ENCODE peak calls at places on chromosomes 7 and 10, in seven cellular contexts. E is stimulated activated CD8-positive, alpha-beta memory T cell treated with anti-CD3 and anti-CD28 coated beads, Interleukin-15, amount 100 ng/mL, for 4 hours; R is GM12891; J is A172; T is body of pancreas; V is hippocampal formation; X is mesendoderm. P is an unnamed sample.

GRCh38 chr7:100630066-100630465 is 11.3 kb downstream of the TFR2 start:
- DNase-seq in J (no peak), R (no peak), T (no peak), E (no peak), X (no peak), V (no peak), P (no peak)

GRCh38 chr7:158527495-158527894 is 60.1 kb downstream of the PTPRN2 start:
- DNase-seq in R (no peak), J (no peak), T (no peak), X (no peak), V (no peak), E (no peak), P (no peak)

GRCh38 chr10:133087679-133088523 is at the start of gene ADGRA1:
- DNase-seq in X (peak; percentile 32), V (peak; percentile 35), J (peak; percentile 0), T (no peak), E (no peak), R (no peak), P (no peak)

GRCh38 chr10:128050937-128051336 is 75.3 kb downstream of the MKI67 start:
- DNase-seq in T (peak; percentile 47), E (no peak), R (no peak), J (no peak), X (no peak), V (no peak), P (no peak)

GRCh38 chr7:18174996-18175395 is 147.3 kb upstream of the PRPS1L1 start:
- DNase-seq in T (no peak), V (no peak), R (no peak), E (no peak), J (no peak), X (peak; percentile 4), P (no peak)

GRCh38 chr7:68691261-68692216 is 906.7 kb upstream of the AUTS2 start:
- DNase-seq in T (no peak), R (no peak), J (peak; percentile 99), E (no peak), X (no peak), V (no peak), P (no peak)

GRCh38 chr10:18658301-18658991 is 785 bp upstream of the ARL5B start:
- DNase-seq in V (peak; percentile 7), T (peak; percentile 59), E (no peak), J (peak; percentile 26), X (no peak), R (no peak), P (no peak)

GRCh38 chr7:78924581-78924980 is 528.9 kb downstream of the MAGI2 start:
- DNase-seq in J (peak; percentile 25), R (no peak), X (peak; percentile 57), E (no peak), T (no peak), V (no peak), P (no peak)

GRCh38 chr7:106867641-106868351 is 2.7 kb downstream of the PIK3CG start:
- DNase-seq in X (no peak), T (no peak), E (no peak), V (no peak), J (no peak), R (no peak), P (no peak)

GRCh38 chr7:103972779-103973434 is 16.6 kb downstream of the RELN start:
- DNase-seq in R (no peak), V (no peak), X (peak; percentile 18), J (no peak), T (no peak), E (no peak), P (no peak)

GRCh38 chr7:1853619-1854520 is 183.8 kb downstream of the ELFN1 start:
- DNase-seq in V (no peak), X (no peak), J (no peak), T (peak; percentile 13), R (no peak), E (no peak), P (no peak)

GRCh38 chr7:136947347-136947746 is 78.9 kb downstream of the CHRM2 start:
- DNase-seq in T (no peak), E (no peak), J (peak; percentile 10), X (no peak), V (no peak), R (no peak), P (no peak)

GRCh38 chr7:94440460-94441039 is 45.9 kb downstream of the COL1A2 start:
- DNase-seq in J (no peak), E (no peak), R (no peak), T (no peak), V (no peak), X (peak; percentile 42), P (no peak)

GRCh38 chr7:100353685-100354330 is 4.1 kb upstream of the PILRB start:
- DNase-seq in J (no peak), T (no peak), V (no peak), E (peak; percentile 53), R (no peak), X (no peak), P (no peak)

GRCh38 chr10:7260412-7260900 is 150.4 kb downstream of the SFMBT2 start:
- DNase-seq in V (peak; percentile 40), T (peak; percentile 83), E (no peak), R (peak; percentile 20), J (peak; percentile 83), X (peak; percentile 92), P (no peak)

GRCh38 chr10:28763471-28763870 is 86.2 kb downstream of the BAMBI start:
- DNase-seq in R (no peak), X (no peak), E (no peak), J (peak; percentile 33), T (no peak), V (no peak), P (no peak)

GRCh38 chr10:21529236-21529910 is 3.9 kb upstream of the SKIDA1 start:
- DNase-seq in X (no peak), E (no peak), J (no peak), T (no peak), R (no peak), V (no peak), P (no peak)

GRCh38 chr10:77160679-77161078 is 476.9 kb downstream of the KCNMA1 start:
- DNase-seq in V (no peak), E (no peak), R (no peak), X (no peak), J (peak; percentile 96), T (no peak), P (no peak)

GRCh38 chr10:61404771-61405170 is 48.4 kb downstream of the TMEM26 start:
- DNase-seq in E (no peak), V (no peak), T (no peak), X (no peak), R (no peak), J (peak; percentile 11), P (no peak)

GRCh38 chr10:4310153-4310552 is 515.9 kb upstream of the AKR1E2 start:
- DNase-seq in V (no peak), T (no peak), E (no peak), X (no peak), R (no peak), J (no peak), P (no peak)

GRCh38 chr10:78028438-78029293 is 649 bp downstream of the POLR3A start:
- DNase-seq in T (peak; percentile 43), J (peak; percentile 43), E (no peak), X (no peak), R (no peak), V (no peak), P (no peak)

GRCh38 chr7:2560175-2560695 is 1.5 kb downstream of the IQCE start:
- DNase-seq in J (no peak), V (no peak), E (no peak), X (no peak), T (no peak), R (no peak), P (no peak)

GRCh38 chr7:45400680-45401079 is 173.5 kb upstream of the ADCY1 start:
- DNase-seq in X (no peak), J (no peak), R (no peak), E (no peak), V (no peak), T (no peak), P (no peak)